ENCODE peak calls at places on chromosome 18, in five cellular contexts. Q is colonic mucosa, J is thyroid gland, C is neural progenitor cell, B is heart left ventricle. R is an unnamed sample.

GRCh38 chr18:3688682-3689081 is 238.7 kb downstream of the TGIF1 start:
- DNase-seq in B (no peak), J (no peak), C (peak; percentile 39), Q (no peak), R (peak; percentile 57)

GRCh38 chr18:45838302-45839070 is 13.0 kb downstream of the SIGLEC15 start:
- DNase-seq in B (no peak), Q (no peak), C (no peak), J (peak; percentile 55), R (no peak)

GRCh38 chr18:74589820-74590219 is 7.8 kb upstream of the ZNF407 start:
- DNase-seq in J (no peak), Q (no peak), B (no peak), C (no peak), R (no peak)

GRCh38 chr18:54204883-54205282 is 19.6 kb downstream of the MBD2 start:
- DNase-seq in B (no peak), Q (no peak), C (no peak), J (no peak), R (no peak)

GRCh38 chr18:50456285-50456684 is 81.4 kb downstream of the SKA1 start:
- DNase-seq in Q (no peak), B (no peak), C (no peak), J (no peak), R (no peak)

GRCh38 chr18:56286775-56287174 is 351.6 kb downstream of the TXNL1 start:
- DNase-seq in C (no peak), J (no peak), B (no peak), Q (no peak), R (peak; percentile 42)

GRCh38 chr18:9095297-9096012 is 7.0 kb upstream of the NDUFV2 start:
- DNase-seq in C (no peak), J (no peak), B (no peak), Q (no peak), R (no peak)

GRCh38 chr18:56107821-56108485 is 520.0 kb upstream of the TCF4 start:
- DNase-seq in J (no peak), C (no peak), B (no peak), Q (no peak), R (no peak)

GRCh38 chr18:77101410-77102245 is 31.0 kb downstream of the MBP start:
- DNase-seq in Q (peak; percentile 69), J (peak; percentile 73), B (peak; percentile 83), C (no peak), R (peak; percentile 98)

GRCh38 chr18:10822457-10822856 is 296.6 kb downstream of the NAPG start:
- DNase-seq in Q (no peak), B (no peak), C (peak; percentile 50), J (no peak), R (no peak)

GRCh38 chr18:74665905-74666304 is 68.2 kb downstream of the ZNF407 start:
- DNase-seq in B (no peak), C (no peak), J (no peak), Q (no peak), R (no peak)

GRCh38 chr18:24868331-24868730 is 407.9 kb downstream of the HRH4 start:
- DNase-seq in Q (no peak), B (no peak), J (no peak), C (no peak), R (no peak)

GRCh38 chr18:58863539-58864145 is 1.0 kb upstream of the ZNF532 start:
- DNase-seq in J (peak; percentile 35), B (peak; percentile 63), C (peak; percentile 87), Q (peak; percentile 65), R (no peak)

GRCh38 chr18:13725566-13726227 is 661 bp downstream of the FAM210A start:
- DNase-seq in B (no peak), C (no peak), J (no peak), Q (peak; percentile 39), R (peak; percentile 41)

GRCh38 chr18:58397385-58398132 is 231.3 kb downstream of the ALPK2 start:
- DNase-seq in B (no peak), Q (no peak), J (no peak), C (no peak), R (no peak)

GRCh38 chr18:23881778-23882177 is 132.8 kb upstream of the TTC39C start:
- DNase-seq in B (no peak), Q (no peak), J (peak; percentile 78), C (no peak), R (peak; percentile 72)

GRCh38 chr18:58533771-58534170 is 95.1 kb downstream of the ALPK2 start:
- DNase-seq in Q (no peak), C (no peak), J (peak; percentile 42), B (no peak), R (no peak)

GRCh38 chr18:74242451-74243096 is 49.2 kb downstream of the CYB5A start:
- DNase-seq in Q (peak; percentile 41), C (no peak), J (no peak), B (no peak), R (no peak)

GRCh38 chr18:76126327-76126726 is 368.7 kb downstream of the ZNF516 start:
- DNase-seq in C (peak; percentile 64), J (no peak), Q (no peak), B (no peak), R (no peak)

GRCh38 chr18:36066731-36067117 is 635 bp downstream of the RPRD1A start:
- DNase-seq in C (no peak), B (no peak), Q (no peak), J (no peak), R (no peak)

GRCh38 chr18:75530548-75531211 is 103.2 kb upstream of the SMIM21 start:
- DNase-seq in C (no peak), B (peak; percentile 69), J (no peak), Q (no peak), R (no peak)

GRCh38 chr18:59631583-59632181 is 65.5 kb downstream of the CCBE1 start:
- DNase-seq in B (no peak), J (no peak), C (peak; percentile 69), Q (no peak), R (peak; percentile 23)

GRCh38 chr18:51621103-51621969 is 423.9 kb upstream of the MEX3C start:
- DNase-seq in Q (peak; percentile 28), B (peak; percentile 32), J (peak; percentile 62), C (peak; percentile 81), R (peak; percentile 48)

GRCh38 chr18:57983965-57984364 is 60.1 kb upstream of the NEDD4L start:
- DNase-seq in B (no peak), C (no peak), J (no peak), Q (no peak), R (no peak)

GRCh38 chr18:36595818-36596215 is 233.0 kb downstream of the TPGS2 start:
- DNase-seq in C (no peak), J (no peak), B (no peak), Q (no peak), R (no peak)

GRCh38 chr18:75554644-75555043 is 127.1 kb upstream of the SMIM21 start:
- DNase-seq in B (no peak), Q (no peak), C (no peak), J (no peak), R (no peak)

GRCh38 chr18:77250501-77250925 is 865 bp downstream of the GALR1 start:
- DNase-seq in C (peak; percentile 45), J (no peak), B (no peak), Q (no peak), R (no peak)

GRCh38 chr18:39863916-39864315 is 2091.1 kb upstream of the PIK3C3 start:
- DNase-seq in C (no peak), J (peak; percentile 11), B (no peak), Q (no peak), R (no peak)

GRCh38 chr18:54416459-54416858 is 58.8 kb downstream of the C18orf54 start:
- DNase-seq in J (no peak), C (peak; percentile 4), Q (no peak), B (no peak), R (peak; percentile 7)

GRCh38 chr18:57440331-57441101 is 5.3 kb downstream of the ONECUT2 start:
- DNase-seq in C (peak; percentile 68), B (no peak), Q (no peak), J (no peak), R (no peak)

GRCh38 chr18:68848242-68848641 is 50.4 kb downstream of the CCDC102B start:
- DNase-seq in C (no peak), J (no peak), Q (no peak), B (no peak), R (no peak)

GRCh38 chr18:11040359-11040758 is 109.0 kb downstream of the PIEZO2 start:
- DNase-seq in J (no peak), C (no peak), B (no peak), Q (no peak), R (no peak)

GRCh38 chr18:111292-112014 is 46.9 kb upstream of the USP14 start:
- DNase-seq in C (peak; percentile 82), Q (peak; percentile 62), J (peak; percentile 80), B (peak; percentile 81), R (peak; percentile 66)
- H3K4me3 ChIP-seq in C (no peak overlapping the region), Q (peak overlapping the region; percentile 17), J (no peak overlapping the region), B (peak overlapping the region; percentile 32), R (peak overlapping the region; percentile 48)

GRCh38 chr18:34867520-34867919 is 157.4 kb downstream of the DTNA start:
- DNase-seq in Q (no peak), C (peak; percentile 61), J (no peak), B (peak; percentile 32), R (no peak)

GRCh38 chr18:34864836-34865497 is 154.9 kb downstream of the DTNA start:
- DNase-seq in B (no peak), C (no peak), J (no peak), Q (no peak), R (no peak)

GRCh38 chr18:34866310-34866709 is 156.2 kb downstream of the DTNA start:
- DNase-seq in Q (no peak), B (no peak), J (no peak), C (no peak), R (no peak)

GRCh38 chr18:34870916-34871315 is 160.8 kb downstream of the DTNA start:
- DNase-seq in B (no peak), C (peak; percentile 20), Q (no peak), J (peak; percentile 59), R (no peak)

DNA sequence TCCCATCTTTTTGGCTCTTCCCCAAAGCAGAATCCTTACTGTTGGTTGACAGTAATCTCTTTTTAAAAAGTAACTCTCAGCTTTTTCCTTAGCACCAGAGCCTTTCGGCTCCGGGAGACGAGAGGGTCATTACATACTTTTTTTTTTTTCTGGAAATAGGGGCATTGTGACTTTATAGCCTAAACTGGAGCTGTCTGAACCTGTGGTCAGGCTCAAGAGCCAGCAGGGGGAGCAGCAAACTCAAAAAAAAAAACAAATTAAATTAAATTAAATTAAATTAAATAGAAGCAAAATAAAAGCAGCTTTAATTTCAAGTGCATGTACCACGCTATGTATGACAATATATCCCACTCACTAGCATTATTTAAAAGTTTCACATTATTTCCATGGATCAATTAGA is 156.6 kb downstream of the DTNA start:
- DNase-seq in Q (no peak), C (peak; percentile 27), B (no peak), J (no peak), R (no peak)
- TF ChIP-seq CTCF in Q (peak; percentile 29), C (peak; percentile 61), B (peak; percentile 37), J (peak; percentile 48), R (no peak)

GRCh38 chr18:48839819-48840490 is 110.8 kb downstream of the SMAD7 start:
- DNase-seq in B (no peak), J (no peak), Q (no peak), C (no peak), R (no peak)
- H3K4me1 ChIP-seq in B (peaks cover 6% of the 10 kb centered on the region), J (peaks cover 55% of the 10 kb centered on the region), Q (peaks cover 4% of the 10 kb centered on the region), C (peaks cover 26% of the 10 kb centered on the region), R (peaks cover 38% of the 10 kb centered on the region)

DNA sequence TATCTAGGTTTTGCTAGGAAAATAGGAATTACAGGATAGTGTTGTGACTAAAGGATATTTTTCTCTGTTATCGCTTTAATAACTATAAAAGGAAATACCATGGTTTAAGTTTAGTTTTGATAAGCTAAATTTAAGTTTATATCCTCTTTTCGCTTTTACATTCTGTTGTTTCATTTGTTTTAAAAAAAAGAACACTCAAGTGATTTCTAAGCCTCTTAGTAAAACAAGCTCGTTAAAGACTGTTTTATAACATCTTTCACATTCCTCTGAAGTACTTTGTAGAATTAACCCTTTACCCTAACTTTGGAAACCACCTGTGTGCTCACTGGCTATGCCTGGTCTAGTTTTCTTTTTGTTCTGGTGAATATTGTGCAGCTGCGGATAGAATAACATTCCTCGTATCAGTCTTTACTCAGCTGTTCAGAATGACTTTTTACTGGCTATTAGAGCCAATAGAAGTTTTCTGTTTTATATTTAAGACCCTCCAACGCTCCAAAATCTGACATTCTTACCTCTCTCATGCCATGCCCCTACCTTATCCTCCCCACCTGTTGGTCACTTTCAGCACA is 183.1 kb downstream of the PTPRM start:
- DNase-seq in J (no peak), Q (no peak), C (no peak), B (no peak), R (no peak)
- H3K4me3 ChIP-seq in J (no peak overlapping the region), Q (no peak overlapping the region), C (no peak overlapping the region), B (no peak overlapping the region), R (no peak overlapping the region)

R was measured in mammary epithelial cell.